ENCODE peak calls at places on chromosome 9, in four cellular contexts. One of them, this sample, is unnamed.

GRCh38 chr9:37036237-37037136 is 2.4 kb upstream of the PAX5 start:
- DNase-seq in endothelial cell: peak
- DNase-seq in endothelial cell of umbilical vein: peak
- DNase-seq in CD4-positive, alpha-beta T cell: no peak
- DNase-seq in this sample: no peak

GRCh38 chr9:26656003-26656940 is 236.3 kb downstream of the CAAP1 start:
- DNase-seq in CD4-positive, alpha-beta T cell: no peak
- DNase-seq in endothelial cell of umbilical vein: peak
- DNase-seq in endothelial cell: peak
- DNase-seq in this sample: peak

GRCh38 chr9:136299116-136299515 is 4.8 kb downstream of the CCDC187 start:
- DNase-seq in endothelial cell of umbilical vein: no peak
- DNase-seq in CD4-positive, alpha-beta T cell: no peak
- DNase-seq in endothelial cell: no peak
- DNase-seq in this sample: no peak

GRCh38 chr9:130710822-130711352 is 17.3 kb downstream of the EXOSC2 start:
- DNase-seq in endothelial cell of umbilical vein: no peak
- DNase-seq in CD4-positive, alpha-beta T cell: no peak
- DNase-seq in endothelial cell: no peak
- DNase-seq in this sample: no peak

GRCh38 chr9:133134419-133135190 is 13.6 kb upstream of the RALGDS start:
- DNase-seq in endothelial cell: no peak
- DNase-seq in CD4-positive, alpha-beta T cell: no peak
- DNase-seq in endothelial cell of umbilical vein: no peak
- DNase-seq in this sample: no peak

GRCh38 chr9:85268024-85268610 is 473.6 kb downstream of the AGTPBP1 start:
- DNase-seq in endothelial cell of umbilical vein: peak
- DNase-seq in endothelial cell: no peak
- DNase-seq in CD4-positive, alpha-beta T cell: no peak
- DNase-seq in this sample: no peak

GRCh38 chr9:137452761-137453642 is 6.1 kb downstream of the NSMF start:
- DNase-seq in endothelial cell of umbilical vein: no peak
- DNase-seq in CD4-positive, alpha-beta T cell: no peak
- DNase-seq in endothelial cell: peak
- DNase-seq in this sample: no peak

GRCh38 chr9:80061940-80062339 is 490.2 kb downstream of the TLE4 start:
- DNase-seq in endothelial cell: no peak
- DNase-seq in CD4-positive, alpha-beta T cell: no peak
- DNase-seq in endothelial cell of umbilical vein: peak
- DNase-seq in this sample: no peak

GRCh38 chr9:117121331-117121730 is 293.5 kb downstream of the ASTN2 start:
- DNase-seq in CD4-positive, alpha-beta T cell: no peak
- DNase-seq in endothelial cell of umbilical vein: no peak
- DNase-seq in endothelial cell: no peak
- DNase-seq in this sample: no peak

GRCh38 chr9:130627896-130628792 is 36.2 kb upstream of the PRDM12 start:
- DNase-seq in endothelial cell: no peak
- DNase-seq in endothelial cell of umbilical vein: no peak
- DNase-seq in CD4-positive, alpha-beta T cell: no peak
- DNase-seq in this sample: no peak

GRCh38 chr9:93297659-93298497 is 113.9 kb downstream of the WNK2 start:
- DNase-seq in CD4-positive, alpha-beta T cell: no peak
- DNase-seq in endothelial cell of umbilical vein: no peak
- DNase-seq in endothelial cell: no peak
- DNase-seq in this sample: no peak

GRCh38 chr9:137740311-137740710 is 121.5 kb downstream of the EHMT1 start:
- DNase-seq in endothelial cell: no peak
- DNase-seq in CD4-positive, alpha-beta T cell: no peak
- DNase-seq in endothelial cell of umbilical vein: no peak
- DNase-seq in this sample: no peak

GRCh38 chr9:18721267-18722079 is 247.5 kb downstream of the ADAMTSL1 start:
- DNase-seq in CD4-positive, alpha-beta T cell: no peak
- DNase-seq in endothelial cell of umbilical vein: no peak
- DNase-seq in endothelial cell: no peak
- DNase-seq in this sample: no peak

GRCh38 chr9:120770923-120771322 is 22.3 kb downstream of the FBXW2 start:
- DNase-seq in CD4-positive, alpha-beta T cell: no peak
- DNase-seq in endothelial cell: no peak
- DNase-seq in endothelial cell of umbilical vein: no peak
- DNase-seq in this sample: no peak

GRCh38 chr9:120563044-120563443 is 16.9 kb downstream of the CDK5RAP2 start:
- DNase-seq in endothelial cell: no peak
- DNase-seq in endothelial cell of umbilical vein: no peak
- DNase-seq in CD4-positive, alpha-beta T cell: no peak
- DNase-seq in this sample: no peak

GRCh38 chr9:63859475-63860215 is 1425.4 kb downstream of the FOXD4L5 start:
- DNase-seq in endothelial cell of umbilical vein: no peak
- DNase-seq in endothelial cell: no peak
- DNase-seq in CD4-positive, alpha-beta T cell: peak
- DNase-seq in this sample: peak

GRCh38 chr9:76185432-76185831 is 208.8 kb downstream of the RFK start:
- DNase-seq in endothelial cell of umbilical vein: no peak
- DNase-seq in endothelial cell: no peak
- DNase-seq in CD4-positive, alpha-beta T cell: no peak
- DNase-seq in this sample: no peak

GRCh38 chr9:131398204-131398603 is 4.3 kb downstream of the PRRC2B start:
- DNase-seq in CD4-positive, alpha-beta T cell: peak
- DNase-seq in endothelial cell of umbilical vein: peak
- DNase-seq in endothelial cell: no peak
- DNase-seq in this sample: peak

GRCh38 chr9:116643691-116644090 is 43.4 kb upstream of the TRIM32 start:
- DNase-seq in CD4-positive, alpha-beta T cell: no peak
- DNase-seq in endothelial cell: no peak
- DNase-seq in endothelial cell of umbilical vein: no peak
- DNase-seq in this sample: no peak

GRCh38 chr9:1875921-1876448 is 139.2 kb upstream of the SMARCA2 start:
- DNase-seq in endothelial cell: no peak
- DNase-seq in endothelial cell of umbilical vein: no peak
- DNase-seq in CD4-positive, alpha-beta T cell: no peak
- DNase-seq in this sample: no peak

GRCh38 chr9:135244751-135245221 is 157.3 kb downstream of the OLFM1 start:
- DNase-seq in endothelial cell: no peak
- DNase-seq in endothelial cell of umbilical vein: no peak
- DNase-seq in CD4-positive, alpha-beta T cell: no peak
- DNase-seq in this sample: no peak

GRCh38 chr9:89138463-89139390 is 39.9 kb downstream of the SHC3 start:
- DNase-seq in CD4-positive, alpha-beta T cell: no peak
- DNase-seq in endothelial cell of umbilical vein: peak
- DNase-seq in endothelial cell: no peak
- DNase-seq in this sample: peak

GRCh38 chr9:93801581-93802284 is 153.4 kb downstream of the BARX1 start:
- DNase-seq in CD4-positive, alpha-beta T cell: no peak
- DNase-seq in endothelial cell: no peak
- DNase-seq in endothelial cell of umbilical vein: no peak
- DNase-seq in this sample: no peak

GRCh38 chr9:112224401-112225289 is 49.5 kb upstream of the SUSD1 start:
- DNase-seq in endothelial cell of umbilical vein: no peak
- DNase-seq in endothelial cell: no peak
- DNase-seq in CD4-positive, alpha-beta T cell: no peak
- DNase-seq in this sample: no peak

GRCh38 chr9:81037889-81038288 is 651.5 kb downstream of the TLE1 start:
- DNase-seq in endothelial cell of umbilical vein: no peak
- DNase-seq in CD4-positive, alpha-beta T cell: no peak
- DNase-seq in endothelial cell: no peak
- DNase-seq in this sample: no peak

GRCh38 chr9:4228606-4229005 is 71.3 kb downstream of the GLIS3 start:
- DNase-seq in endothelial cell of umbilical vein: peak
- DNase-seq in endothelial cell: no peak
- DNase-seq in CD4-positive, alpha-beta T cell: no peak
- DNase-seq in this sample: no peak

GRCh38 chr9:121921444-121921843 is 171.7 kb downstream of the TTLL11 start:
- DNase-seq in CD4-positive, alpha-beta T cell: no peak
- DNase-seq in endothelial cell: no peak
- DNase-seq in endothelial cell of umbilical vein: no peak
- DNase-seq in this sample: no peak

GRCh38 chr9:114428466-114428865 is 40.7 kb upstream of the AKNA start:
- DNase-seq in CD4-positive, alpha-beta T cell: no peak
- DNase-seq in endothelial cell: no peak
- DNase-seq in endothelial cell of umbilical vein: no peak
- DNase-seq in this sample: no peak

GRCh38 chr9:131977074-131977838 is 102.4 kb downstream of the MED27 start:
- DNase-seq in endothelial cell: no peak
- DNase-seq in CD4-positive, alpha-beta T cell: no peak
- DNase-seq in endothelial cell of umbilical vein: no peak
- DNase-seq in this sample: no peak

GRCh38 chr9:4344946-4345345 is 45.1 kb upstream of the GLIS3 start:
- DNase-seq in endothelial cell of umbilical vein: no peak
- DNase-seq in CD4-positive, alpha-beta T cell: no peak
- DNase-seq in endothelial cell: no peak
- DNase-seq in this sample: no peak

GRCh38 chr9:71268871-71269640 is 147.6 kb upstream of the TRPM3 start:
- DNase-seq in endothelial cell of umbilical vein: no peak
- DNase-seq in endothelial cell: no peak
- DNase-seq in CD4-positive, alpha-beta T cell: no peak
- DNase-seq in this sample: no peak

GRCh38 chr9:100577776-100578448 is at the start of gene CAVIN4:
- DNase-seq in endothelial cell of umbilical vein: no peak
- DNase-seq in endothelial cell: no peak
- DNase-seq in CD4-positive, alpha-beta T cell: no peak
- DNase-seq in this sample: no peak

GRCh38 chr9:99172129-99173091 is 49.3 kb downstream of the ALG2 start:
- DNase-seq in endothelial cell of umbilical vein: no peak
- DNase-seq in endothelial cell: no peak
- DNase-seq in CD4-positive, alpha-beta T cell: no peak
- DNase-seq in this sample: no peak